ENCODE peak calls at places on chromosome 13, in five cellular contexts. K is HCT116, J is cardiac muscle cell, N is AG04450, Q is left ventricle myocardium inferior. L is an unnamed sample. For H3K27me3, the result is how much of the 10 kb centered on the place peaks cover.

GRCh38 chr13:56700324-56700723 is 440.4 kb upstream of the PRR20A start:
- DNase-seq in Q (no peak), J (peak), K (no peak), N (no peak), L (no peak)

GRCh38 chr13:25085125-25085742 is 10.7 kb upstream of the PABPC3 start:
- DNase-seq in N (no peak), K (peak), J (peak), Q (no peak), L (peak)

GRCh38 chr13:24627864-24628418 is 52.3 kb upstream of the ATP12A start:
- DNase-seq in N (no peak), K (no peak), Q (no peak), J (no peak), L (no peak)

GRCh38 chr13:73129023-73129422 is 70.2 kb downstream of the KLF5 start:
- DNase-seq in J (no peak), N (no peak), Q (no peak), K (no peak), L (no peak)

GRCh38 chr13:109412232-109412935 is 374.0 kb downstream of the IRS2 start:
- DNase-seq in J (peak), Q (peak), K (peak), N (no peak), L (peak)

GRCh38 chr13:107866666-107867623 is 348.4 kb downstream of the LIG4 start:
- DNase-seq in N (no peak), K (no peak), Q (no peak), J (peak), L (no peak)

GRCh38 chr13:109273326-109273751 is 513.0 kb downstream of the IRS2 start:
- DNase-seq in Q (no peak), J (peak), N (no peak), K (no peak), L (no peak)

GRCh38 chr13:104357672-104358314 is 1291.6 kb upstream of the SLC10A2 start:
- DNase-seq in J (no peak), N (no peak), Q (no peak), K (no peak), L (no peak)

GRCh38 chr13:43388282-43389034 is 365.1 kb downstream of the DNAJC15 start:
- DNase-seq in Q (no peak), N (no peak), K (peak), J (no peak), L (peak)

GRCh38 chr13:81148822-81149221 is 807.9 kb upstream of the SPRY2 start:
- DNase-seq in N (no peak), Q (no peak), J (no peak), K (no peak), L (no peak)

GRCh38 chr13:42720116-42720857 is 61.1 kb upstream of the FAM216B start:
- DNase-seq in K (peak), Q (no peak), N (peak), J (peak), L (peak)

GRCh38 chr13:75180805-75181455 is 301.0 kb downstream of the TBC1D4 start:
- DNase-seq in Q (no peak), J (peak), N (no peak), K (no peak), L (no peak)

GRCh38 chr13:56988543-56988942 is 152.2 kb upstream of the PRR20A start:
- DNase-seq in N (no peak), J (no peak), K (no peak), Q (no peak), L (no peak)

GRCh38 chr13:114152831-114153371 is 20.5 kb upstream of the RASA3 start:
- DNase-seq in K (no peak), Q (no peak), N (no peak), J (peak), L (no peak)

DNA sequence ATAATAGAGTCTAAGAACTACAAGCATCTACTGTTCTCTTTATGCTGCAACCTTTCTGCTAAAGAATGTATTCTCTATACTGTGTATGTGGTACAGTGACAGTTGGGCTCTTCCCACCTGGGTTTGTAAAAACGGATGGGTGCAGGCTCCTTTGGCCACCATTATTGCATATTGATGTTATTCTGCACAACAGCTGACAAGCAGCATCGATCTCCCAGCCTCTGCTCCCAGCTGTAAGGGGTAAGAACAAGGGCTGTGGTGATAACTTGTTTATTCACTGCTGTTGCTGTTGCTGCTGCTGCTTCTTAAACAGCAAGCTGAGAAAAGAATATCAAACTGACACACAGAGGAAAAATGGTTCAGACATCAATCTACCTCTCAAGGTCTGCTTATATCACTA is 56.2 kb downstream of the KCNRG start:
- DNase-seq in K (no peak), N (no peak), Q (no peak), J (no peak), L (no peak)
- H3K4me3 ChIP-seq in K (no peak), N (peak), Q (peak), J (no peak), L (no peak)

DNA sequence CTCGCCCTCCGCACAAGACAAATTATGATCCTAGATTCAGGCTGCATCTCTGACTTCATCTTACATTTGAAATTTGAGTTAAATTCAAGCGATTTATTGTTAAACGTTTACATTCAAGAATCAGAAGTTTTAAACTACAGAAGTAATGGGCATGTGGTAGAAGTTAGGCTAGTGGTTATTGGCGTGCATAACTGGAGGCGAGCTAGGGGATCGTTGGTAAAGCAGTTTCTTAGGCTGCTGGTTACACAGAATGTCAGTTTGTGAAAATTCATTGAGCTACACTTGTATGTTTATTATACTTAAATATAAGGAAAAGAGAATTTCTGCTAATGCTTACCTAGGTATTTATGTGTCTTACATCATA is 733 bp upstream of the CDX2 start:
- DNase-seq in Q (no peak), J (no peak), N (no peak), K (no peak), L (no peak)
- H3K27me3 ChIP-seq in Q (half or more), J (half or more), N (half or more), K (under half), L (half or more)

DNA sequence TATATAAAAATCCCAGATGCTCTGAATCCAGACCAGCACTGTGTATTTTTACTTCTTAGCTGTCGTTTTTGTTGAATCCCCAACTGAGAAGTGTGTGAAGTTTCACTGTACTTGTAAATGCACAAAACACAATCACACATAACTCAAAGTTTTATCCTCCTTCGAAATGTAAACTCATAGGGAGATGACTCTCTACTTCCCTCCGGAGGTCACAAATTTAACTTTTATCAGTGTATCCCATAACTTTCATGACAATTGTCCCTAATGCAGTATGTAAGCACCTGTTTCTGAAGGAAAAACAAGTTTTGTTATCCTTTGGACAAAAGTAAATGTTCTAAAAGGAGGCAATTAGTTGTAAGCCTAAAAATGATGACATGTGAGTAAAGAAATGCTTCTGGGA is 665.0 kb upstream of the SLITRK6 start:
- DNase-seq in N (no peak), Q (no peak), K (no peak), J (no peak), L (no peak)
- TF ChIP-seq CTCF in N (no peak), Q (peak), K (peak), J (no peak), L (peak)

DNA sequence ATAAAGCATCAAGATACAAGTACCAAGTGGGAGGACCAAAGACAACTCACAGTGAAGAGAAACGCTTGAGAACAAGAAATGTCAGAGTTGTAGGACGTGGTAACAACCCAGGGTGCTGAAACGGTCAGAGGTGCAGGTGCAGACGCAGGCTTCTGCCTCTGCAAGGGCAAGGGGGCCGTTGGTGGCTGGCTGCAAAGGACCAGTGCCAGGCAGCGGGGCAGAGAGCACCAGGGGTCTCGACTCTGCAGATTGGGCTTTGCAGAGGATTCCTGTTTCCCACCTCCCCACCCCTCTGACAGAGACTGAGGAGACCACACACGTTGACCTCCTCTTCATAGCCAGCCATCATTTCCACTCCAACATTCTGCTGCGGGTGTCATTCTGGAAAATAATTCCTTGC is 38.3 kb downstream of the RAB20 start:
- DNase-seq in J (no peak), Q (no peak), K (no peak), N (no peak), L (no peak)
- H3K4me3 ChIP-seq in J (no peak), Q (no peak), K (no peak), N (no peak), L (no peak)

GRCh38 chr13:98286814-98287213 is 109.7 kb upstream of the RNF113B start:
- DNase-seq in Q (no peak), K (no peak), N (no peak), J (no peak), L (no peak)
- H3K27me3 ChIP-seq in Q (under half), K (under half), N (under half), J (under half), L (under half)

GRCh38 chr13:101916108-101916757 is 463.8 kb downstream of the ITGBL1 start:
- DNase-seq in J (peak), K (no peak), N (no peak), Q (peak), L (no peak)
- TF ChIP-seq CTCF in J (peak), K (no peak), N (peak), Q (peak), L (peak)

DNA sequence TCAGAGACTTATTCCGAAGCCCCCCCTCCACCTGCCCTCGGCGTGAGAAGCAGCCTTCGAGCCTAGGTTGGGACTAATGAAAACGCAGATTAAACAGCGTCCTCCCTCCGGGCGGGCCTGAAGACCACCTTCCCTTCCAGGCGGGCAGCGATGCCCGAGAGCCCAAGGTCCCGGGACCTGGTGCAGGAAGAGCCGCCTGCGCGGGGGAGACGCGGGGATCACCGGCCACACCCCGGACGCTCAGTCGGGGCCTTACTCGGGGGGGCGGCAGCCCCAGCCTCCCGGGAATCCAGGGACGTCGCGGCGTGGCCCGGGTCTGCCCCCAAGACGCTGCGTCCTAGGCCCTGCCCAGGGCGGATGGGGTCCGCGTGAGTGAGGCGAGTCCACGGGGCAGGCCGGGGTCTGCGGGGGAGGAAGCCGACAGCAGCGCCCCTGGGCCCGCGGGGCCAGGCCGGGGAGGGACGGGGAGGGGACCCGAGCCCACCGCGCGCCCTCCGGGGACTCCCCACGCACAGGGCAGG is 33.3 kb upstream of the SPACA7 start:
- DNase-seq in N (no peak), Q (no peak), K (no peak), J (no peak), L (no peak)
- H3K4me3 ChIP-seq in N (no peak), Q (no peak), K (no peak), J (no peak), L (no peak)

GRCh38 chr13:111597041-111598017 is 276.9 kb downstream of the TEX29 start:
- DNase-seq in J (no peak), K (no peak), N (no peak), Q (no peak), L (no peak)
- H3K27me3 ChIP-seq in J (under half), K (under half), N (under half), Q (half or more), L (under half)

GRCh38 chr13:46831588-46832194 is 34.7 kb upstream of the ESD start:
- DNase-seq in J (peak), N (peak), K (peak), Q (no peak), L (peak)
- TF ChIP-seq CTCF in J (peak), N (peak), K (peak), Q (peak), L (peak)

L was measured in kidney epithelial cell.